ENCODE peak calls at places on chromosomes 1 and 21, in eight cellular contexts. P, N, M, D, T, G, A and L are unnamed samples.

GRCh38 chr1:31792541-31792940 is 23.3 kb downstream of the SPOCD1 start:
- DNase-seq in P (no peak), N (no peak), M (no peak), D (no peak), T (no peak), G (no peak), A (no peak), L (no peak)

GRCh38 chr1:232767381-232768074 is 37.7 kb upstream of the MAP10 start:
- DNase-seq in P (peak), N (peak), M (peak), D (no peak), T (no peak), G (no peak), A (peak), L (no peak)

GRCh38 chr1:107682467-107682866 is 282.5 kb downstream of the VAV3 start:
- DNase-seq in P (peak), N (no peak), M (no peak), D (no peak), T (no peak), G (no peak), A (no peak), L (no peak)

GRCh38 chr1:32372149-32372756 is 9.9 kb downstream of the TSSK3 start:
- DNase-seq in P (no peak), N (no peak), M (no peak), D (no peak), T (no peak), G (no peak), A (no peak), L (peak)

GRCh38 chr1:36088265-36088576 is 471 bp upstream of the ADPRS start:
- DNase-seq in P (no peak), N (no peak), M (no peak), D (no peak), T (no peak), G (no peak), A (no peak), L (no peak)

GRCh38 chr1:30801826-30802198 is 44.2 kb upstream of the LAPTM5 start:
- DNase-seq in P (peak), N (peak), M (peak), D (peak), T (peak), G (peak), A (peak), L (peak)

GRCh38 chr1:78095618-78096416 is 50.1 kb downstream of the GIPC2 start:
- DNase-seq in P (peak), N (peak), M (peak), D (no peak), T (no peak), G (no peak), A (peak), L (no peak)

GRCh38 chr1:35845766-35846165 is 37.2 kb upstream of the AGO1 start:
- DNase-seq in P (no peak), N (peak), M (no peak), D (no peak), T (no peak), G (peak), A (no peak), L (no peak)

GRCh38 chr1:180135535-180135934 is 19.1 kb upstream of the QSOX1 start:
- DNase-seq in P (no peak), N (peak), M (no peak), D (no peak), T (no peak), G (no peak), A (no peak), L (no peak)

GRCh38 chr1:81179239-81179638 is 621.5 kb upstream of the ADGRL2 start:
- DNase-seq in P (peak), N (peak), M (peak), D (no peak), T (no peak), G (no peak), A (peak), L (no peak)

GRCh38 chr1:47705517-47706130 is 267.8 kb downstream of the FOXD2 start:
- DNase-seq in P (peak), N (peak), M (no peak), D (no peak), T (no peak), G (no peak), A (peak), L (no peak)

GRCh38 chr21:27196651-27197050 is 229.8 kb upstream of the ADAMTS5 start:
- DNase-seq in P (peak), N (no peak), M (no peak), D (no peak), T (no peak), G (no peak), A (peak), L (no peak)

GRCh38 chr1:56334027-56334426 is 245.3 kb downstream of the PLPP3 start:
- DNase-seq in P (no peak), N (no peak), M (no peak), D (no peak), T (no peak), G (no peak), A (no peak), L (no peak)

GRCh38 chr1:1287288-1288110 is 7.3 kb downstream of the SCNN1D start:
- DNase-seq in P (no peak), N (no peak), M (no peak), D (no peak), T (no peak), G (peak), A (no peak), L (no peak)

GRCh38 chr1:182909578-182909977 is 43.4 kb downstream of the SHCBP1L start:
- DNase-seq in P (no peak), N (no peak), M (no peak), D (no peak), T (no peak), G (peak), A (no peak), L (no peak)

GRCh38 chr1:162136760-162137537 is 67.5 kb downstream of the NOS1AP start:
- DNase-seq in P (peak), N (peak), M (peak), D (no peak), T (no peak), G (no peak), A (peak), L (no peak)

GRCh38 chr1:67464741-67465140 is 34.5 kb upstream of the SERBP1 start:
- DNase-seq in P (no peak), N (no peak), M (no peak), D (no peak), T (no peak), G (no peak), A (no peak), L (no peak)

GRCh38 chr1:175984813-175985212 is 222.3 kb downstream of the COP1 start:
- DNase-seq in P (no peak), N (no peak), M (no peak), D (no peak), T (no peak), G (no peak), A (no peak), L (no peak)

GRCh38 chr1:202692959-202693555 is 17.2 kb downstream of the SYT2 start:
- DNase-seq in P (peak), N (peak), M (peak), D (peak), T (peak), G (peak), A (peak), L (peak)

GRCh38 chr21:39020751-39021474 is 162.3 kb downstream of the PSMG1 start:
- DNase-seq in P (peak), N (peak), M (peak), D (no peak), T (no peak), G (no peak), A (peak), L (no peak)

GRCh38 chr1:6448749-6449631 is 17.0 kb downstream of the TNFRSF25 start:
- DNase-seq in P (peak), N (no peak), M (no peak), D (no peak), T (peak), G (peak), A (no peak), L (no peak)

GRCh38 chr1:147273409-147274307 is 31.2 kb downstream of the CHD1L start:
- DNase-seq in P (peak), N (peak), M (peak), D (no peak), T (peak), G (peak), A (peak), L (peak)

GRCh38 chr1:189269011-189269410 is 1208.7 kb downstream of the BRINP3 start:
- DNase-seq in P (peak), N (peak), M (no peak), D (no peak), T (peak), G (no peak), A (peak), L (no peak)

GRCh38 chr1:117671781-117672501 is 66.1 kb downstream of the TENT5C start:
- DNase-seq in P (no peak), N (peak), M (peak), D (no peak), T (peak), G (peak), A (no peak), L (no peak)

GRCh38 chr1:6832789-6833188 is 47.5 kb downstream of the CAMTA1 start:
- DNase-seq in P (no peak), N (no peak), M (no peak), D (no peak), T (no peak), G (no peak), A (no peak), L (no peak)

GRCh38 chr1:182565537-182565936 is 23.5 kb downstream of the RNASEL start:
- DNase-seq in P (no peak), N (no peak), M (no peak), D (no peak), T (no peak), G (no peak), A (peak), L (no peak)

GRCh38 chr1:58391056-58391455 is 155.5 kb downstream of the OMA1 start:
- DNase-seq in P (no peak), N (no peak), M (no peak), D (no peak), T (no peak), G (no peak), A (no peak), L (no peak)

GRCh38 chr1:39576016-39576657 is 453 bp downstream of the PABPC4 start:
- DNase-seq in P (peak), N (no peak), M (no peak), D (no peak), T (peak), G (no peak), A (peak), L (peak)

GRCh38 chr1:201381130-201381529 is 3.6 kb upstream of the TNNT2 start:
- DNase-seq in P (no peak), N (no peak), M (no peak), D (no peak), T (no peak), G (no peak), A (no peak), L (no peak)

GRCh38 chr1:171563675-171564074 is 58.4 kb upstream of the MYOCOS start:
- DNase-seq in P (peak), N (peak), M (no peak), D (no peak), T (no peak), G (no peak), A (peak), L (no peak)

GRCh38 chr1:156245451-156246232 is 2.2 kb downstream of the PAQR6 start:
- DNase-seq in P (peak), N (no peak), M (no peak), D (no peak), T (no peak), G (no peak), A (no peak), L (peak)

GRCh38 chr1:93567255-93567918 is 114.2 kb downstream of the BCAR3 start:
- DNase-seq in P (peak), N (peak), M (peak), D (no peak), T (no peak), G (peak), A (peak), L (no peak)

GRCh38 chr1:151577173-151577572 is 34.7 kb upstream of the SNX27 start:
- DNase-seq in P (no peak), N (no peak), M (no peak), D (no peak), T (no peak), G (no peak), A (no peak), L (no peak)

GRCh38 chr1:188700116-188700515 is 1777.5 kb downstream of the BRINP3 start:
- DNase-seq in P (no peak), N (no peak), M (no peak), D (no peak), T (no peak), G (no peak), A (no peak), L (no peak)

DNA sequence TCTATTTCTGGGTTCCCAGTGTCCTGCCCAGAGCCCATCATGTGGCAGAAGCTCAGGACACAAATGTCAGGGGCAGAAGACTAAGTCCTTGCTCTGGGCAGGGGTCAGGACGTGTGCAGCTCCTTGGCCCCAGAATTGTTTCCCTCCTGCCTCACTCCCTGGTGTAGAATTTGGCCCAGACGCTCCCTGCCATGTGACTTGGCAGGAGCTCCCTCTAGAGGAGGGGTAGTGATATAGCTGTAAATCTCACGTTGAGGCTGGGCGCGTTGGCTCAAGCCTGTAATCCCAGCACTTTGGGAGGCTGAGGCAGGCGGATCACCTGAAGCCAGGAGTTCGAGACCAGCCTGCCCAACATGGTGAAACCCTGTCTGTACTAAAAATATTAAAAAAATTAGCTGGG is 91.2 kb downstream of the UBIAD1 start:
- DNase-seq in P (no peak), N (no peak), M (no peak), D (no peak), T (no peak), G (no peak), A (no peak), L (no peak)
- TF ChIP-seq CTCF in P (no peak), N (no peak), M (peak), D (no peak), T (peak), G (no peak), A (no peak), L (peak)

GRCh38 chr1:197174818-197175217 is 28.3 kb upstream of the ASPM start:
- DNase-seq in P (no peak), N (no peak), M (no peak), D (no peak), T (no peak), G (no peak), A (no peak), L (no peak)

GRCh38 chr1:197181982-197182381 is 35.5 kb upstream of the ASPM start:
- DNase-seq in P (no peak), N (no peak), M (no peak), D (no peak), T (no peak), G (no peak), A (no peak), L (peak)

GRCh38 chr1:197180252-197180878 is 33.9 kb upstream of the ASPM start:
- DNase-seq in P (peak), N (peak), M (peak), D (no peak), T (peak), G (no peak), A (peak), L (peak)

GRCh38 chr1:197182716-197183115 is 36.2 kb upstream of the ASPM start:
- DNase-seq in P (no peak), N (no peak), M (no peak), D (no peak), T (no peak), G (no peak), A (no peak), L (no peak)

GRCh38 chr1:197178998-197179397 is 32.5 kb upstream of the ASPM start:
- DNase-seq in P (peak), N (peak), M (peak), D (no peak), T (no peak), G (no peak), A (peak), L (peak)
- TF ChIP-seq CTCF in P (peak), N (peak), M (no peak), D (no peak), T (no peak), G (no peak), A (peak), L (no peak)

DNA sequence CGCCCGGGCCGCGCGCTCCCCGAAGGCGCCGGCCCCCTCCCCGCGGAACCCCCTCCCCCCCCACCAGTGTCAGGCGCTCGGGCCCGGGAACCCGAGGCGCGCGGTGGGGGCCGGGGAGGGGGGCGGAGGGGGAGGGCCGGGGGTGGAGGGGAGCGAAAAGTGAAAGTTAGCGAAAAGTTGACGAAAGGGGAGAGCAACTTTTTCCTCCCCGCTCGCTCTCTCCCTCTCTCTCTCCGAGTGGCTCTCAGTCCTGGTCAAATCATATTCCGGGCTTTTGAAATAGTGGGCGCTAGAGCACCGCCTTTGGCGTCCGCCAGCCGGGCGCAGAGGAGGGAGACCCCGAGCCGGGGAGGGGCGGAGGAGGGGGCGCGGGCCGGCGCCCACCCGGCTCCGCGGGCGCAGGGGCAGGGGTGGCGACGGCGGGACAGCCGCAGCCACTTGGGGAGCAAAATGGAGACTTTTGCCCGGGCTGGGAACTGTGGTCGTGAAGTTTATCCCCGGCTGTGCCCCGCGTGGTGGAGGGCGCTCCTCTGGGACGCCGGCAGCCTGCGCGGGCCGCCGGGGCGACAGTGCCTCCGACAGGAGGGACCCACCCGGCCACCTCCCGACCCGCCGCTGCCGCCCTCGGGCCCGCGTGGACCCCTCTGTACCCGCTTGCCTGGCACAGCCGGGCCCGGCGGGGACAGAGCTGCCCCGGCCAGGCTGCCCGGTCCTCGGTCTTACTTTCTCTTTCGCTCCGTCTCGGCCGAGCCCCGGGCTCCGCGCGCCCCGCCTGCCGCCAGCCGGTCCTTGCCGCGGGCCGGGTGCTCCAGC is 694 bp downstream of the PRDM16 start:
- DNase-seq in P (peak), N (peak), M (peak), D (no peak), T (peak), G (peak), A (peak), L (peak)
- TF ChIP-seq CTCF in P (no peak), N (peak), M (peak), D (no peak), T (peak), G (peak), A (peak), L (no peak)

DNA sequence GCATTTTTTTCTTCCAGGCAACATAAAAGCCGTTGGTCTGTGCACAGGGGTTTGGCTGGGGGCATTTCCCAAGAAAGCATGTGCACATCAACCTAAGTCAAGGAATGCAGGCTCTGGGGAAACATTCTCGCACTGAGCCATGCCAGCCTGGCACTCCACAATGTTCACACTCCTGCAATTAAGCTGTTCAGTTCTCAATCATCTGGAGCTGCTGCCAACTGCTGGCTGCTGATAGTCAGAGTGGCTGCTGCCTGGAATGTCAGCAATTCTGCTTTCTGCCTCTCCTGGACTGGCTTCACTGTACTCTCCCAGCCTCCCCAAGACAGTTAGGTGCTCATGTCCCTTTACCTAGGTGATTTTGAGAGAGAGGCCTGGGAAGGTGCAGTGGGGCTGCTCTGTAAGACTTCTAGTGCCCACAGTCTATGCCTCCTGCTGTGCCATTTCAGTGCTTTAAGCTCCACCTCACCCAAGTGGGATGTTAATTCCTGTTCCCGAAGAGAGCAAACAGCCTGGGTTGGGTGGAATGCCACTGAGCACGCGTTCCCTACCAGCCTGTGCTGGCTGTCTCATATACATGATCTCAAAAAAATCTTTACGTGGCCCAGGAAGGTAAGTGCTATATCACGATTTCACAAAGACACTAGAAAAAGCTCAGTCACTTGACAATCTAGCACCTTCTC is 131.7 kb downstream of the BRINP2 start:
- DNase-seq in P (peak), N (no peak), M (no peak), D (no peak), T (peak), G (no peak), A (no peak), L (no peak)
- TF ChIP-seq CTCF in P (no peak), N (no peak), M (no peak), D (no peak), T (no peak), G (no peak), A (no peak), L (no peak)

DNA sequence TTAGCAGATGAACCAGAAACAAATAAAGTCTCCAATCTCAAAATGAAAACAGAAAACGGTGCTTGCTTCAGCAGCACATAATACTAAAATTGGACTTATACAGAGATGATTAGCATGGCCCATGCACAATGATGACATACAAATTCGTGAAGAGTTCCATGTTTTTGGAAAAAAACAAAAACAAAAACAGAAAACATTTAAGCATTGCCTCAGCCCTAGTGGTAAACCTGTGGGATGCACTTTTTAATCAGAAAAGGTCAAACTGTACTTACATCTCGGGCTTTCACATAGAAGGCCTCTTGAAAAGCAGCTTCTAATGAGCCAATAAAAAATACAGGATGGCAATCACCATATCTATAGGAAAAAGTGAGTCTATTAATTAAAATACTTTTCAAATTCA is 159.1 kb upstream of the DMRTA2 start:
- DNase-seq in P (no peak), N (no peak), M (no peak), D (no peak), T (no peak), G (no peak), A (no peak), L (no peak)
- TF ChIP-seq CTCF in P (no peak), N (peak), M (no peak), D (no peak), T (peak), G (no peak), A (no peak), L (no peak)